ENCODE peak calls at places on chromosomes 3 and 15, in nine cellular contexts. K is heart right ventricle; P is sciatic nerve; M is adrenal gland; R is WTC11; B is choroid plexus epithelial cell; T is activated gamma-delta T cell treated with Interleukin-2 at 50 U/mL for 16 hours; C is RWPE1; U is activated CD8-positive, alpha-beta memory T cell treated with anti-CD3 and anti-CD28 coated beads for 1 hour. S is an unnamed sample.

GRCh38 chr3:151926956-151927355 is 53.5 kb downstream of the SUCNR1 start:
- DNase-seq in K (no peak), P (no peak), M (no peak), R (no peak), B (peak), T (no peak), C (peak), U (no peak), S (peak)

GRCh38 chr15:45790325-45790943 is 155.6 kb downstream of the SQOR start:
- DNase-seq in K (peak), P (no peak), M (peak), R (peak), B (peak), T (no peak), C (peak), U (no peak), S (no peak)

GRCh38 chr3:74643636-74644035 is 29.2 kb upstream of the CNTN3 start:
- DNase-seq in K (peak), P (no peak), M (peak), R (no peak), B (peak), T (no peak), C (no peak), U (no peak), S (no peak)

GRCh38 chr3:10449436-10449835 is 56.0 kb downstream of the ATP2B2 start:
- DNase-seq in K (no peak), P (no peak), M (no peak), R (no peak), B (no peak), T (no peak), C (no peak), U (no peak), S (no peak)

GRCh38 chr3:67518196-67518595 is 136.2 kb downstream of the SUCLG2 start:
- DNase-seq in K (no peak), P (no peak), M (no peak), R (no peak), B (no peak), T (no peak), C (no peak), U (no peak), S (no peak)

GRCh38 chr3:74409066-74409465 is 205.4 kb downstream of the CNTN3 start:
- DNase-seq in K (no peak), P (no peak), M (no peak), R (no peak), B (no peak), T (no peak), C (no peak), U (no peak), S (no peak)

GRCh38 chr15:90388462-90389182 is 580 bp downstream of the IQGAP1 start:
- DNase-seq in K (peak), P (peak), M (peak), R (peak), B (peak), T (peak), C (peak), U (no peak), S (no peak)

GRCh38 chr15:60223161-60223560 is 174.6 kb downstream of the ANXA2 start:
- DNase-seq in K (no peak), P (no peak), M (no peak), R (no peak), B (no peak), T (no peak), C (no peak), U (no peak), S (no peak)